ENCODE peak calls at places on chromosomes 1 and 21, in four cellular contexts. O, X, H and E are unnamed samples.

GRCh38 chr1:44368471-44369151 is 13.6 kb upstream of the ERI3 start:
- DNase-seq in X (no peak), O (no peak), H (no peak), E (no peak)

GRCh38 chr1:208967334-208967733 is 616.2 kb upstream of the CAMK1G start:
- DNase-seq in O (no peak), H (no peak), X (no peak), E (no peak)

GRCh38 chr1:111879086-111879485 is 110.4 kb downstream of the KCND3 start:
- DNase-seq in O (no peak), H (no peak), X (no peak), E (no peak)

GRCh38 chr1:3922201-3922725 is 22.2 kb upstream of the C1orf174 start:
- DNase-seq in H (peak), X (peak), O (no peak), E (no peak)

GRCh38 chr1:172163479-172164215 is 256.8 kb upstream of the C1orf105 start:
- DNase-seq in X (no peak), O (no peak), H (no peak), E (no peak)

GRCh38 chr1:179105393-179105792 is 23.5 kb downstream of the TOR3A start:
- DNase-seq in H (no peak), O (peak), X (peak), E (peak)

GRCh38 chr1:53851571-53852282 is 13.6 kb upstream of the NDC1 start:
- DNase-seq in O (peak), X (no peak), H (no peak), E (no peak)

GRCh38 chr1:190478193-190479007 is 736 bp upstream of the BRINP3 start:
- DNase-seq in O (no peak), H (no peak), X (no peak), E (peak)

GRCh38 chr1:207619833-207620572 is 24.9 kb upstream of the CR1L start:
- DNase-seq in X (peak), O (peak), H (no peak), E (peak)

GRCh38 chr1:2786329-2787162 is 14.9 kb downstream of the TTC34 start:
- DNase-seq in X (peak), H (no peak), O (no peak), E (peak)

GRCh38 chr1:151047925-151048644 is 534 bp downstream of the C1orf56 start:
- DNase-seq in X (peak), H (no peak), O (peak), E (peak)

GRCh38 chr1:22414244-22414751 is 37.4 kb upstream of the ZBTB40 start:
- DNase-seq in H (no peak), X (peak), O (peak), E (no peak)

GRCh38 chr1:31502253-31502652 is 74.1 kb upstream of the TINAGL1 start:
- DNase-seq in X (no peak), O (no peak), H (no peak), E (no peak)

GRCh38 chr1:147072371-147073061 is 99.8 kb downstream of the PRKAB2 start:
- DNase-seq in H (no peak), O (no peak), X (no peak), E (no peak)

GRCh38 chr1:78370356-78370755 is 120.4 kb upstream of the PTGFR start:
- DNase-seq in H (no peak), O (no peak), X (no peak), E (no peak)

GRCh38 chr21:31554511-31555022 is 104.9 kb upstream of the SOD1 start:
- DNase-seq in X (no peak), H (peak), O (no peak), E (no peak)

GRCh38 chr1:30962609-30963508 is 54.3 kb upstream of the SDC3 start:
- DNase-seq in X (no peak), O (no peak), H (no peak), E (no peak)

GRCh38 chr1:3660704-3661103 is 8.4 kb downstream of the TP73 start:
- DNase-seq in X (no peak), H (no peak), O (no peak), E (no peak)

DNA sequence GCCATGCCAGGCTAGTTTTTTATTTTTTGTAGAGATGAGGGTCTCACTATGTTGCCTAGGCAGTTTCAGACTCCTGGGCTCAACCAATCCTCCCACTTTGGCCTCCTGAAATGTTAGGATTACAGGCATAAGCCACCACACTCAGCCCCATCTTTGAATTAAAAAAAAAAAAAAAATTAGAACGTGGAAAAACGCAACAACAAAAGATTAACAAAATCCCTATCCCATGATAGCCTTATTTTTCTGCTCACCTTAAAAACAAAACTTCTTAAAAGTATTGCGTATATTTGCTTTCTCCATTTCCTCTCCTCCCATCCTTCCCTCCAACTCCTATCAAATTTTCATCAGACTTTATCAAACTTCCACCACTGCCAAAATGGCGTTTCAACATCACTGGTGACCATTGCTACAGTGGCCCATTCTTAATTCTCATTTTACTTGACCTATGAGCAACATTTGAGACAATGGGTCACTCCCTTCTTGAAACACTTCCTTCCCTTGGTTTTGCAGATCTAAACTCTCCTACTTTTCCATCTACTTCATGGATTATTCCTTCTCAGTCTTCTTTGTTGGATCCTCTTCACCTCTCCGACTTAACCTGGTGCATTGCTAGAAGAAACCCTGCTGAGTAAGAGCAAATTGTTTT is 579 bp upstream of the ZNF684 start:
- DNase-seq in X (peak), H (no peak), O (no peak), E (peak)
- TF ChIP-seq BHLHE40 in X (no peak), H (no peak), O (no peak), E (no peak)

DNA sequence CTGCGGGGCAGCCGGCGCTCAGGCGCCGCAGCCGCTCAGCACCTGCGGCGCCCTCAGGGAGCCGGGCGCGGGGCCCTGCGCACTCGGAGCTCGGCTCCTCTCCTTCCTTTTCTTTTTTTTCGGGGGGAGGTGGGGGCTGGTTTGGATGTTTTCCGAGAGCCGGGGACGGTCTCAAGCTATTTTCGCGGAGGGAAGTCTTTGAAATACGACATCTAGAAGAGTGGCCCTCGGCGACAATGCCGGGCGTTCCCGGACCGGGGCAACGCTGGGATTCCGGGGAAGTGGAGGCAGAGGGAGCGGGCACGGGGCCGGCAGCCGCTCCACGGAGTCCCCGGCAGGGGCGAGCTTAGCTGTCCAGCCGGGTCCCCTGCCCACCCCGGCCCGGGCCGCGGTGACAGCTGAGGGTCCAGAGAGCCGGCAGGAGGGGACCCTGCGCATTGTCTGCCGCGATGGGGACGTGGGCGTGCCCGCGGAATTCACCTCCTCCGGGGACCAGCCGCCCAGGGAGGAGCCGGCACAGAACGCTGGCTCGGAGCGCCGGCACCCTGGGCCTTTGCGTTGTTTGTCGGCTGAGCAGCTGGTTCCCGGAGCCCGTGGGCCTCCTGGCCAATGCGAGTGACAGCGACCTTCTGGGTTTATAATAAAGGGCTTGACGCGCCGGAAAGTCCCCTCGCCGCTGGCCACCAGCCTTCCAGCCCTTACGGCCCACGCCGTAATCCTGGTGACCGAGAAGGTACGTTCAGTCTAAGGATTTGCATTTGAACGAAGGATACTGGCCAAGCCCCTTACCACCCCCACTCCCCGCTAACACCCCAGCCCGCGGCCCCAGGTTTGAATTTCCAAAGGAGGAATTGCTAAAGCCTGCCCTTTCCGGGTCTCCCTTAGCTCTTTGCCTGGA is 582 bp downstream of the SLC37A1 start:
- DNase-seq in H (no peak), O (no peak), X (no peak), E (peak)
- TF ChIP-seq FOXK2 in H (no peak), O (no peak), X (no peak), E (no peak)

GRCh38 chr1:153560771-153561170 is 4.9 kb downstream of the S100A2 start:
- DNase-seq in H (no peak), O (no peak), X (no peak), E (no peak)

GRCh38 chr1:153565529-153566374 is at the start of gene S100A2:
- DNase-seq in O (peak), H (peak), X (peak), E (no peak)

GRCh38 chr1:153561401-153561985 is 4.2 kb downstream of the S100A2 start:
- DNase-seq in H (no peak), O (no peak), X (no peak), E (no peak)

GRCh38 chr1:153563991-153564390 is 1.7 kb downstream of the S100A2 start:
- DNase-seq in O (no peak), X (no peak), H (no peak), E (no peak)

GRCh38 chr1:153563339-153563952 is 2.2 kb downstream of the S100A2 start:
- DNase-seq in H (no peak), O (no peak), X (no peak), E (no peak)
- TF ChIP-seq SP1 in H (no peak), O (no peak), X (no peak), E (no peak)

DNA sequence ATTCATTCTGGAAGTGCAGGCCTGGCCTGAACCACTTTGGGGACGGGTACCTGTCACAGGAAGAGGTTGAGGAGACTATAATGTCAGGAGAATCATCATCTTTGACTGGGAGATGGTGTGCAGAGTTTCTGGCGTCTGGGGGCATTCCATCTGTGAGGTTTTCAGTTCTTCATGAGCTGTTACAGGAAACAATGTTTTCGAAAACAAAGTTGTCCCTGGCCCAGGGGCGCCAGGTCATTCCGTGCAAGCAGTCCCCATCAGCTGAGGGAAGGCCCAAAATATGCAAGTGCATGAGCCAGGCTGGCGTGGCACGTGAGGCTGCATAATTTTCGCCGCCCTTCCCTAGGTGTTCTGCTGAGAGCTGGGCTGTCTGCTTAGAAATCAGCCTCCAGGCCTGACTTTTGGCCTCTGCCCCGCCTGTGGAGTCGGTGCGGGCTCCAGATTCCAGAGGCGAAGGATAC is 68.4 kb upstream of the ATP5PO start:
- DNase-seq in H (peak), X (no peak), O (no peak), E (no peak)
- TF ChIP-seq BHLHE40 in H (peak), X (no peak), O (no peak), E (no peak)

DNA sequence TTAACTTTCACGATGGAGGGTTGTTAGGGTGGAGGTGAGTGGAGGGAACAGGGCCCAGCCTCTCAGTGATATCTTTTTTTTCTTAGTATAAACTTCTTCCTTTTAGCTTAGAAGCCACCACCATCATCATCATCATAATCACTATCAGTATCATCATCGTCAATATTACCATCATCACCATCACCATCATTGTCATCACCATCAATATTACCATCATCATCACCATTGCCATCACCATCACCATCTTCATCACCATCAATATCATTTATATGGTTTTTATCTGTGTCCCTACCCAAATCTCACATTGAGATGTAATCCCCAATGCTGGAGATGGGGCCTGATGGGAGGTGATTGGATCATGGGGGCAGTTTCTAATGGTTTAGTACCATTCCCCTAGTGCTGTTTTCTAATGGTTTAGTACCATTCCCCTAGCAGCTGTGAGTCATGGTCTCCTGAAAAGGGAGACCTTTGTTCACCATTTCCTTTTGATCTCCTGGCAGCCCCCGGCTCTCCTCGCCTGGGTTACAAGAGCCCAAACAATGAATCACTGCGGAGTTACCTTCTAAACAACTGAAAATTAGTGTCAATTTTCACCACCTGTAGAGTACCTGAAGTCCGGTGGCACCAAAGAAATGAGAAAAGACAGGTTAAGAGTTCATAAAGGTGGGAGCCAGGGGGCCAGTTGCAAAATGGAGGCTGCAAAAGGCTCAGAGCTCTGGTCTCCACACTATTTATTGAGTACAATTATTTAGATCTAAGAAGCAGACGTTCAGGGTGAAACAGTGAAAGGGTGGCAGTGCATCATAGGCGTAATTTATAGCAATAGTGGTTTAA is 3.1 kb upstream of the PLA2G2E start:
- DNase-seq in H (no peak), X (no peak), O (peak), E (no peak)
- TF ChIP-seq FOXK2 in H (no peak), X (no peak), O (no peak), E (no peak)

GRCh38 chr21:15063821-15064575 is 802 bp downstream of the NRIP1 start:
- DNase-seq in O (no peak), X (peak), H (no peak), E (peak)
- TF ChIP-seq SP1 in O (no peak), X (no peak), H (no peak), E (no peak)